ENCODE peak calls at places on chromosome 3, in six cellular contexts. One of them, this sample, is unnamed.

GRCh38 chr3:123327480-123327879 is 121.4 kb downstream of the ADCY5 start:
- DNase-seq in PC-3: no peak
- DNase-seq in GM19239: no peak
- DNase-seq in progenitor cell of endocrine pancreas: no peak
- DNase-seq in activated CD4-positive, alpha-beta T cell treated with anti-CD3 and anti-CD28 coated beads, Interleukin-2, amount 50 U/mL, for 1 hour: no peak
- DNase-seq in fibroblast of pulmonary artery: no peak
- DNase-seq in this sample: no peak

GRCh38 chr3:142127941-142128658 is 21.2 kb downstream of the TFDP2 start:
- DNase-seq in activated CD4-positive, alpha-beta T cell treated with anti-CD3 and anti-CD28 coated beads, Interleukin-2, amount 50 U/mL, for 1 hour: no peak
- DNase-seq in GM19239: no peak
- DNase-seq in PC-3: no peak
- DNase-seq in progenitor cell of endocrine pancreas: no peak
- DNase-seq in fibroblast of pulmonary artery: no peak
- DNase-seq in this sample: no peak

GRCh38 chr3:43373588-43373935 is 87.2 kb downstream of the SNRK start:
- DNase-seq in PC-3: peak
- DNase-seq in progenitor cell of endocrine pancreas: no peak
- DNase-seq in GM19239: no peak
- DNase-seq in activated CD4-positive, alpha-beta T cell treated with anti-CD3 and anti-CD28 coated beads, Interleukin-2, amount 50 U/mL, for 1 hour: no peak
- DNase-seq in fibroblast of pulmonary artery: peak
- DNase-seq in this sample: no peak

GRCh38 chr3:12345141-12345561 is 56.3 kb downstream of the PPARG start:
- DNase-seq in PC-3: peak
- DNase-seq in GM19239: no peak
- DNase-seq in progenitor cell of endocrine pancreas: no peak
- DNase-seq in activated CD4-positive, alpha-beta T cell treated with anti-CD3 and anti-CD28 coated beads, Interleukin-2, amount 50 U/mL, for 1 hour: no peak
- DNase-seq in fibroblast of pulmonary artery: peak
- DNase-seq in this sample: no peak

GRCh38 chr3:107855710-107856109 is 235.1 kb downstream of the CD47 start:
- DNase-seq in PC-3: peak
- DNase-seq in fibroblast of pulmonary artery: peak
- DNase-seq in activated CD4-positive, alpha-beta T cell treated with anti-CD3 and anti-CD28 coated beads, Interleukin-2, amount 50 U/mL, for 1 hour: no peak
- DNase-seq in GM19239: no peak
- DNase-seq in progenitor cell of endocrine pancreas: no peak
- DNase-seq in this sample: no peak

GRCh38 chr3:195238626-195239118 is 32.3 kb downstream of the XXYLT1 start:
- DNase-seq in PC-3: no peak
- DNase-seq in fibroblast of pulmonary artery: peak
- DNase-seq in activated CD4-positive, alpha-beta T cell treated with anti-CD3 and anti-CD28 coated beads, Interleukin-2, amount 50 U/mL, for 1 hour: no peak
- DNase-seq in GM19239: no peak
- DNase-seq in progenitor cell of endocrine pancreas: no peak
- DNase-seq in this sample: no peak

GRCh38 chr3:94972066-94972465 is 909.2 kb downstream of the NSUN3 start:
- DNase-seq in fibroblast of pulmonary artery: no peak
- DNase-seq in progenitor cell of endocrine pancreas: no peak
- DNase-seq in PC-3: no peak
- DNase-seq in activated CD4-positive, alpha-beta T cell treated with anti-CD3 and anti-CD28 coated beads, Interleukin-2, amount 50 U/mL, for 1 hour: no peak
- DNase-seq in GM19239: no peak
- DNase-seq in this sample: no peak

GRCh38 chr3:155233213-155233612 is 60.3 kb downstream of the STRIT1 start:
- DNase-seq in GM19239: no peak
- DNase-seq in fibroblast of pulmonary artery: peak
- DNase-seq in progenitor cell of endocrine pancreas: no peak
- DNase-seq in activated CD4-positive, alpha-beta T cell treated with anti-CD3 and anti-CD28 coated beads, Interleukin-2, amount 50 U/mL, for 1 hour: no peak
- DNase-seq in PC-3: peak
- DNase-seq in this sample: no peak

GRCh38 chr3:58163234-58163633 is 47.5 kb downstream of the DNASE1L3 start:
- DNase-seq in GM19239: no peak
- DNase-seq in fibroblast of pulmonary artery: peak
- DNase-seq in PC-3: no peak
- DNase-seq in progenitor cell of endocrine pancreas: no peak
- DNase-seq in activated CD4-positive, alpha-beta T cell treated with anti-CD3 and anti-CD28 coated beads, Interleukin-2, amount 50 U/mL, for 1 hour: no peak
- DNase-seq in this sample: no peak

GRCh38 chr3:188510366-188510765 is 356.4 kb downstream of the LPP start:
- DNase-seq in GM19239: no peak
- DNase-seq in PC-3: peak
- DNase-seq in activated CD4-positive, alpha-beta T cell treated with anti-CD3 and anti-CD28 coated beads, Interleukin-2, amount 50 U/mL, for 1 hour: no peak
- DNase-seq in fibroblast of pulmonary artery: peak
- DNase-seq in progenitor cell of endocrine pancreas: no peak
- DNase-seq in this sample: no peak

GRCh38 chr3:133486658-133487057 is 86.8 kb downstream of the BFSP2 start:
- DNase-seq in fibroblast of pulmonary artery: no peak
- DNase-seq in PC-3: no peak
- DNase-seq in progenitor cell of endocrine pancreas: no peak
- DNase-seq in GM19239: no peak
- DNase-seq in activated CD4-positive, alpha-beta T cell treated with anti-CD3 and anti-CD28 coated beads, Interleukin-2, amount 50 U/mL, for 1 hour: no peak
- DNase-seq in this sample: no peak

GRCh38 chr3:4885322-4885721 is 93.9 kb upstream of the BHLHE40 start:
- DNase-seq in progenitor cell of endocrine pancreas: no peak
- DNase-seq in fibroblast of pulmonary artery: peak
- DNase-seq in GM19239: no peak
- DNase-seq in PC-3: peak
- DNase-seq in activated CD4-positive, alpha-beta T cell treated with anti-CD3 and anti-CD28 coated beads, Interleukin-2, amount 50 U/mL, for 1 hour: no peak
- DNase-seq in this sample: no peak

GRCh38 chr3:122621112-122621511 is 43.7 kb downstream of the PARP15 start:
- DNase-seq in GM19239: no peak
- DNase-seq in PC-3: no peak
- DNase-seq in fibroblast of pulmonary artery: no peak
- DNase-seq in progenitor cell of endocrine pancreas: no peak
- DNase-seq in activated CD4-positive, alpha-beta T cell treated with anti-CD3 and anti-CD28 coated beads, Interleukin-2, amount 50 U/mL, for 1 hour: no peak
- DNase-seq in this sample: no peak

GRCh38 chr3:7709383-7710082 is 792.1 kb upstream of the LMCD1 start:
- DNase-seq in activated CD4-positive, alpha-beta T cell treated with anti-CD3 and anti-CD28 coated beads, Interleukin-2, amount 50 U/mL, for 1 hour: no peak
- DNase-seq in progenitor cell of endocrine pancreas: no peak
- DNase-seq in GM19239: no peak
- DNase-seq in PC-3: no peak
- DNase-seq in fibroblast of pulmonary artery: peak
- DNase-seq in this sample: no peak

GRCh38 chr3:1979961-1980615 is 118.6 kb upstream of the CNTN4 start:
- DNase-seq in GM19239: no peak
- DNase-seq in PC-3: no peak
- DNase-seq in fibroblast of pulmonary artery: no peak
- DNase-seq in progenitor cell of endocrine pancreas: no peak
- DNase-seq in activated CD4-positive, alpha-beta T cell treated with anti-CD3 and anti-CD28 coated beads, Interleukin-2, amount 50 U/mL, for 1 hour: no peak
- DNase-seq in this sample: no peak

GRCh38 chr3:46695962-46696922 is 2.8 kb upstream of the ALS2CL start:
- DNase-seq in progenitor cell of endocrine pancreas: no peak
- DNase-seq in PC-3: no peak
- DNase-seq in fibroblast of pulmonary artery: no peak
- DNase-seq in activated CD4-positive, alpha-beta T cell treated with anti-CD3 and anti-CD28 coated beads, Interleukin-2, amount 50 U/mL, for 1 hour: no peak
- DNase-seq in GM19239: no peak
- DNase-seq in this sample: no peak

GRCh38 chr3:118080886-118081285 is 953.8 kb downstream of the IGSF11 start:
- DNase-seq in GM19239: no peak
- DNase-seq in progenitor cell of endocrine pancreas: no peak
- DNase-seq in PC-3: no peak
- DNase-seq in activated CD4-positive, alpha-beta T cell treated with anti-CD3 and anti-CD28 coated beads, Interleukin-2, amount 50 U/mL, for 1 hour: no peak
- DNase-seq in fibroblast of pulmonary artery: no peak
- DNase-seq in this sample: no peak

GRCh38 chr3:87082806-87083440 is 92.0 kb upstream of the VGLL3 start:
- DNase-seq in activated CD4-positive, alpha-beta T cell treated with anti-CD3 and anti-CD28 coated beads, Interleukin-2, amount 50 U/mL, for 1 hour: no peak
- DNase-seq in GM19239: no peak
- DNase-seq in progenitor cell of endocrine pancreas: no peak
- DNase-seq in fibroblast of pulmonary artery: peak
- DNase-seq in PC-3: peak
- DNase-seq in this sample: peak

GRCh38 chr3:53077476-53078220 is 31.8 kb upstream of the SFMBT1 start:
- DNase-seq in activated CD4-positive, alpha-beta T cell treated with anti-CD3 and anti-CD28 coated beads, Interleukin-2, amount 50 U/mL, for 1 hour: no peak
- DNase-seq in fibroblast of pulmonary artery: no peak
- DNase-seq in PC-3: no peak
- DNase-seq in GM19239: no peak
- DNase-seq in progenitor cell of endocrine pancreas: no peak
- DNase-seq in this sample: no peak

This sample was measured in neural crest cell.